ENCODE peak calls at places on chromosome 13, in six cellular contexts. Q, H, J, B, C and T are unnamed samples.

GRCh38 chr13:94233401-94233800 is 246.1 kb downstream of the DCT start:
- DNase-seq in Q (peak), H (no peak), J (peak), B (no peak), C (peak), T (no peak)

GRCh38 chr13:106916329-106916728 is 348.4 kb upstream of the ARGLU1 start:
- DNase-seq in Q (no peak), H (no peak), J (no peak), B (no peak), C (no peak), T (no peak)

GRCh38 chr13:45333973-45334922 is 6.7 kb downstream of the TPT1 start:
- DNase-seq in Q (no peak), H (no peak), J (peak), B (peak), C (no peak), T (peak)

GRCh38 chr13:97191143-97191542 is 31.0 kb upstream of the MBNL2 start:
- DNase-seq in Q (no peak), H (no peak), J (no peak), B (no peak), C (no peak), T (peak)

GRCh38 chr13:45073809-45074208 is 46.5 kb upstream of the GTF2F2 start:
- DNase-seq in Q (no peak), H (no peak), J (no peak), B (no peak), C (no peak), T (no peak)

GRCh38 chr13:112027250-112027649 is 39.7 kb upstream of the SOX1 start:
- DNase-seq in Q (no peak), H (no peak), J (no peak), B (no peak), C (no peak), T (no peak)

GRCh38 chr13:64819081-64819480 is 2411.1 kb downstream of the PCDH9 start:
- DNase-seq in Q (no peak), H (no peak), J (peak), B (no peak), C (no peak), T (no peak)

GRCh38 chr13:109510036-109510435 is 276.3 kb downstream of the IRS2 start:
- DNase-seq in Q (no peak), H (no peak), J (no peak), B (no peak), C (no peak), T (no peak)

GRCh38 chr13:35881360-35881759 is 249.8 kb downstream of the DCLK1 start:
- DNase-seq in Q (no peak), H (no peak), J (no peak), B (no peak), C (no peak), T (no peak)

GRCh38 chr13:96100457-96101220 is 10.7 kb downstream of the HS6ST3 start:
- DNase-seq in Q (no peak), H (no peak), J (no peak), B (no peak), C (no peak), T (no peak)

GRCh38 chr13:19158526-19158925 is 23.1 kb downstream of the TUBA3C start:
- DNase-seq in Q (no peak), H (no peak), J (no peak), B (no peak), C (no peak), T (no peak)

GRCh38 chr13:98571955-98572662 is 4.8 kb downstream of the STK24 start:
- DNase-seq in Q (no peak), H (no peak), J (peak), B (no peak), C (no peak), T (no peak)

GRCh38 chr13:23960566-23961156 is 63.4 kb upstream of the C1QTNF9B start:
- DNase-seq in Q (no peak), H (no peak), J (peak), B (no peak), C (peak), T (peak)

GRCh38 chr13:97125051-97125809 is 96.9 kb upstream of the MBNL2 start:
- DNase-seq in Q (peak), H (peak), J (no peak), B (peak), C (peak), T (peak)

GRCh38 chr13:77065456-77066147 is 38.6 kb upstream of the FBXL3 start:
- DNase-seq in Q (no peak), H (no peak), J (peak), B (no peak), C (no peak), T (peak)

GRCh38 chr13:99299545-99300341 is 7.5 kb downstream of the GPR183 start:
- DNase-seq in Q (no peak), H (no peak), J (no peak), B (peak), C (no peak), T (no peak)

GRCh38 chr13:24041822-24042221 is 118.7 kb upstream of the SPATA13 start:
- DNase-seq in Q (no peak), H (no peak), J (no peak), B (no peak), C (no peak), T (no peak)

GRCh38 chr13:34698953-34699352 is 243.1 kb upstream of the NBEA start:
- DNase-seq in Q (no peak), H (no peak), J (no peak), B (no peak), C (no peak), T (no peak)

GRCh38 chr13:51679616-51680015 is 95.4 kb downstream of the WDFY2 start:
- DNase-seq in Q (no peak), H (no peak), J (no peak), B (no peak), C (no peak), T (no peak)

GRCh38 chr13:109666656-109667448 is 119.5 kb downstream of the IRS2 start:
- DNase-seq in Q (no peak), H (no peak), J (no peak), B (no peak), C (no peak), T (no peak)

GRCh38 chr13:93925976-93926375 is 553.5 kb downstream of the DCT start:
- DNase-seq in Q (no peak), H (no peak), J (no peak), B (no peak), C (no peak), T (no peak)

GRCh38 chr13:40764587-40765403 is 6.2 kb downstream of the MRPS31 start:
- DNase-seq in Q (no peak), H (no peak), J (no peak), B (no peak), C (no peak), T (no peak)

GRCh38 chr13:99215466-99215865 is 14.8 kb downstream of the UBAC2 start:
- DNase-seq in Q (no peak), H (no peak), J (peak), B (no peak), C (no peak), T (no peak)

GRCh38 chr13:30577381-30577780 is 40.3 kb upstream of the USPL1 start:
- DNase-seq in Q (peak), H (no peak), J (no peak), B (no peak), C (no peak), T (peak)

GRCh38 chr13:41614671-41615519 is 157.5 kb downstream of the RGCC start:
- DNase-seq in Q (no peak), H (no peak), J (peak), B (no peak), C (no peak), T (no peak)

GRCh38 chr13:42548731-42549554 is 25.0 kb upstream of the TNFSF11 start:
- DNase-seq in Q (no peak), H (peak), J (peak), B (no peak), C (no peak), T (peak)

GRCh38 chr13:88602786-88603777 is 931.9 kb downstream of the SLITRK5 start:
- DNase-seq in Q (no peak), H (no peak), J (no peak), B (no peak), C (no peak), T (no peak)
- TF ChIP-seq POLR2A in Q (no peak), H (no peak), J (no peak), B (no peak), C (no peak), T (no peak)

DNA sequence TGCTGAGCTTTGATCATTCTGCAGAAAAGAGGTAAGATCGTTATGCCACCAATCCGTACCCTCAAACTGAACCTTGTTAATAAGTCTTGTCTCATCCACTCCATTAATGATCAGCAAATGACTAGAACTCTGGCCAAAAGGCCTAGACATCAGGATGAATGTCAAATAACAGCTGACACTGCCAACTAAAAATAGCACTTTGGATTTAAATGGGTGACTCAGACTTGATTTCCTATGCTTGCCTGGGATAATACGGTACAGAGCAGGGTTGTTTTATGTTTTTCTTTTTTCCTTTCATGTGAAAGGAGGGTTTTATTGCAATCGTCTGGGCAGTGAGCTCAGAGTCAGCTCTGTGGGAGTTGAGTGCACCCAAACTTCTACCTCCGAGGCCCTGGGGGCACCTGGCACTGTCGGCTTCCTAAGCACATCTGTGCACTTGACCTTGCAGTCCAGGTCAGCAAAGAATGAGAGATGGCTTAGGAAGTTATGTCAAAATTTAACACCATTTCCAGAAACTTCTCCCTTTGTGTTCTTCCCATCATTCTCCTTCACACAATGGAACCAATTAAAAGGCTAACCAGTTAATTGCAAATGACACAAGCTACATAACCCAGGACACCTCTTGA is 134.1 kb downstream of the LACC1 start:
- DNase-seq in Q (peak), H (no peak), J (peak), B (no peak), C (no peak), T (no peak)
- H3K4me3 ChIP-seq in Q (no peak), H (no peak), J (no peak), B (no peak), C (no peak), T (no peak)

DNA sequence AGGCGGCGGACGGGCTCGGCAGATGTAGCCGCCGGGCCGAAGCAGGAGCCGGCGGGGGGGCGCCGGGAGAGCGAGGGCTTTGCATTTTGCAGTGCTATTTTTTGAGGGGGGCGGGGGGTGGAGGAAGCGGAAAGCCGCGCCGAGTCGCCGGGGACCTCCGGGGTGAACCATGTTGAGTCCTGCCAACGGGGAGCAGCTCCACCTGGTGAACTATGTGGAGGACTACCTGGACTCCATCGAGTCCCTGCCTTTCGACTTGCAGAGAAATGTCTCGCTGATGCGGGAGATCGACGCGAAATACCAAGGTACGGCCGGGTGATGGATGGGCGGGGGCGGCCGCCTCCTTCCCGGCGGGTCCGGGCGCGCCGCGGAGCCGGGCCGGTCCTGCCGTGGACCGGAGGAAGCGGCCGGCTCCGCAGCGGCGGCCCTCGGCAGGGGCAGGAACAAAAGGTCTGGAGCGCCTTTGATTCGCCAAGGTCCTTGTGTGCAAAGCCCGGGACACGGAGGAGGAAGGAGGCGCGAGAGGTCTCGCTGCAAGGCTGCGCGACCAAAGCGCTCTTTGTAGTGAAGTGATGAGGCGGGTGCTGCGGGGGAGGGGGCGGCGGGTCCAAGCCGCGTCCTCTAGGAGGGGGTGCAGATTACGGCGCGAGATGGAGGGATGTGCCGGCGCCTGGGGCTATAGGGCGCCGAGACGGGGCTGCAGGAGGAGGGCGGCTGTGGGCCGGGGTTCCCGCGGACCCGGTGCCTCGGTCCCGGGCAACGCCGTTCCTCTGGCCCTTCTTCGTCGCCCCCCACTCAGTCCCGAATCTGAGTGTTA is 689 bp downstream of the ING1 start:
- DNase-seq in Q (peak), H (peak), J (peak), B (peak), C (peak), T (peak)
- TF ChIP-seq POLR2A in Q (peak), H (no peak), J (no peak), B (no peak), C (no peak), T (no peak)

GRCh38 chr13:29507356-29507755 is 88.1 kb downstream of the SLC7A1 start:
- DNase-seq in Q (no peak), H (no peak), J (no peak), B (peak), C (no peak), T (no peak)
- H3K4me3 ChIP-seq in Q (no peak), H (no peak), J (no peak), B (no peak), C (no peak), T (no peak)

DNA sequence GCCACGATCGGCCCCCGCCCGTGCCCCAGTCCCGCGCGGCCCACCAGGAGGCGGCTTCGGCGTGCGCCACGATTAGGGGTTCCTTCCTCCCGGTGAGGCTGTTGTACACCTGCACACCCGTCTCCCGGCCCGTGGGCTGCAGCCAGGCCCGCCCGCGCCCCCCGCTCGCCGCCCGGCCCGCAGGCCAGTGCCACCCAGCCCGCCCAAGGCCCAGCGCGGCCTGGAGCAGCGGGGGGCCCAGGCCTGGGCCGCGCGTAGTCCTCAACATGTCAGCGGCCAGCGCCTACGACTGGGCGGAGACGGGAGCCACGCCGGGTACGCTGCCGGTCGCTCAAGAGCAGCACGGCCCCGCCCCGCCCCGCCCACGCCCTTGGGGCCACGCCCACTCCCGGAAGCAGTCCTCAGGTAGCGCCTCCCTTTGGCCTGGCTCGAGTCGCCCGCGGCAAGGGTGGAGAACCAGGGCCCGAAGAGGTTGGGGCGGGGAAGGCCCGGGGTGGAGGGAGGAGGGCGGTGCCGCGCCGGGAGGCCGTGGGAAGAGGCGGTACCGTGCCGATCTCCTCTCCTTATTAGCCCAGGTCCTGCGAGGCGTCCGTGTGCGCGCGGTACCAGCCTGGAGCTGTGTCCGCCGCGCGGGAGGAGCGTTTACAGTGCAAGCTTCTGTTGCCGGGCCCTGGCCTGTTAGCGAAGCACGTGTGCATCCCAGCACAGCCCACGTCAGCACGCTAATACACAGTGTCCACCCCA is at the start of gene CARS2:
- DNase-seq in Q (peak), H (peak), J (peak), B (peak), C (peak), T (peak)
- TF ChIP-seq POLR2A in Q (peak), H (peak), J (peak), B (no peak), C (peak), T (peak)

DNA sequence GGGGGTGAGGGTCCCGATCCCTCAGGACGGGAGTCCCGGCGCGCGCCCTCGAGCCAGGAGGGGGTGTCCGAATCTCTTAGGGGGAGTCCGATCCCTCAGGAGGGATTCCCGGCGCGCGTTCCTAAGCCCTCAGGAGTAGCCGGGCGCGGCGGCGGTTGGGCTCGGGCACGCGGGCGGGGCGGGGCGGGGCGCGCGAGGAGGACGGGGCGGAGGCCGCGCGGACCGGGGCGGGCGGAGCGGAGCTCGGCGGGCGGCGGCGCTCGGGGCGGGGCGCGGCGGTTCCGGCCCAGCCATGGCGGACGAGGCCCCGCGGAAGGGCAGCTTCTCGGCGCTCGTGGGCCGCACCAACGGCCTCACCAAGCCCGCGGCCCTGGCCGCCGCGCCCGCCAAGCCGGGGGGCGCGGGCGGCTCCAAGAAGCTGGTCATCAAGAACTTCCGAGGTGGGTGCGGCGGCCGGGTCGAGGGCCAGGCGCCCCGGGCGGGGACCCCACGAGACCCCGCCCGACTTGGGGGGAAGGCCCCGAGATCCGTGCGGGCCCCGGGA is at the start of gene CUL4A:
- DNase-seq in Q (peak), H (peak), J (no peak), B (peak), C (peak), T (peak)
- H3K4me3 ChIP-seq in Q (peak), H (peak), J (peak), B (peak), C (peak), T (peak)